ENCODE peak calls at places on chromosomes 2 and 18, in eight cellular contexts. P is Peyer's patch, R is fibroblast of villous mesenchyme, A is type B pancreatic cell, O is neural crest cell, J is kidney epithelial cell, K is AG04450, V is epithelial cell of esophagus. T is an unnamed sample.

GRCh38 chr18:54647176-54647575 is 56.1 kb downstream of the DYNAP start:
- DNase-seq in K (no peak), R (peak; percentile 20), J (peak; percentile 29), P (peak; percentile 59), V (peak; percentile 69), O (no peak), A (no peak), T (peak; percentile 22)

GRCh38 chr2:59882279-59882678 is 671.2 kb downstream of the BCL11A start:
- DNase-seq in R (no peak), P (no peak), O (no peak), J (no peak), V (no peak), K (no peak), A (no peak), T (no peak)

GRCh38 chr2:192585418-192585817 is 390.7 kb upstream of the TMEFF2 start:
- DNase-seq in A (no peak), P (no peak), J (peak; percentile 35), R (no peak), O (no peak), K (no peak), V (no peak), T (no peak)

GRCh38 chr2:72112981-72113846 is 34.4 kb downstream of the CYP26B1 start:
- DNase-seq in V (no peak), A (peak; percentile 65), O (no peak), J (no peak), K (no peak), R (no peak), P (no peak), T (no peak)

GRCh38 chr2:20421988-20422678 is 24.7 kb upstream of the RHOB start:
- DNase-seq in K (peak; percentile 41), P (peak; percentile 83), O (no peak), V (peak; percentile 75), J (no peak), R (peak; percentile 80), A (no peak), T (peak; percentile 80)

GRCh38 chr2:110955546-110955945 is 165.2 kb upstream of the BCL2L11 start:
- DNase-seq in R (no peak), P (no peak), A (no peak), K (no peak), V (no peak), J (peak; percentile 25), O (no peak), T (no peak)

GRCh38 chr2:64947906-64948305 is 41.3 kb upstream of the SLC1A4 start:
- DNase-seq in J (no peak), R (no peak), K (no peak), V (no peak), O (no peak), P (no peak), A (no peak), T (no peak)

GRCh38 chr2:159050426-159050825 is 82.0 kb downstream of the TANC1 start:
- DNase-seq in R (no peak), A (no peak), O (no peak), V (no peak), P (no peak), J (no peak), K (no peak), T (no peak)

GRCh38 chr2:95267458-95268207 is 6.6 kb upstream of the PROM2 start:
- DNase-seq in V (no peak), O (no peak), K (no peak), P (peak; percentile 32), J (no peak), A (peak; percentile 50), R (peak; percentile 56), T (no peak)

GRCh38 chr2:36502081-36502480 is 95.9 kb downstream of the FEZ2 start:
- DNase-seq in V (no peak), O (no peak), A (no peak), K (no peak), R (peak; percentile 57), P (no peak), J (no peak), T (no peak)

GRCh38 chr2:47274054-47274779 is 119.1 kb upstream of the STPG4 start:
- DNase-seq in P (no peak), A (no peak), K (peak; percentile 84), O (no peak), J (no peak), R (peak; percentile 66), V (peak; percentile 59), T (no peak)

DNA sequence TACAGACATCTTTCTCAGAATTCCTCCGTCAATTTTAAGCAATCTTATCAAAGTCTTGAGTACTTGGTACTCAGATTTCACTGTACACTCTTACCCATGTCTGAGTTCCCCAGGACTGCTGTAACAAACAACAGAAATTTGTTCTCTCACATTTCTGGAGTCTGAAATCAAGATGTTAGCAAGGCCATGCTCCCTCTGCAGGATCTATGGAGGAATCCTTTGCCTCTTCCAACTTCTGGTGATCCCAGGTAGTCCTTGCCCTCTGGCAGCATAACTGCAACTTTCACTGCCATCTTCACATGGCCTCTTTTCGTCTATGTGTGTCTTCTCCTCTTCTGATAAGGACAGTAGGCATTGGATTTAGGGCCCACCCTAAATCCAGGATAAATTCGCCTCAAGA is 17.1 kb upstream of the CACNB4 start:
- DNase-seq in P (no peak), K (no peak), O (no peak), R (no peak), J (no peak), V (peak; percentile 10), A (no peak), T (no peak)
- TF ChIP-seq CTCF in P (no peak), K (no peak), O (no peak), R (peak; percentile 15), J (no peak), V (peak; percentile 29), A (no peak), T (no peak)

GRCh38 chr2:217011576-217011975 is 151.7 kb upstream of the TNP1 start:
- DNase-seq in R (no peak), V (no peak), O (no peak), K (no peak), J (no peak), A (no peak), P (no peak), T (no peak)

GRCh38 chr2:217010173-217010572 is 150.3 kb upstream of the TNP1 start:
- DNase-seq in P (no peak), R (peak; percentile 58), V (no peak), A (no peak), J (no peak), O (no peak), K (no peak), T (no peak)

GRCh38 chr2:217017788-217018187 is 157.9 kb upstream of the TNP1 start:
- DNase-seq in O (no peak), A (no peak), K (no peak), J (no peak), V (no peak), R (no peak), P (no peak), T (no peak)

GRCh38 chr2:217016829-217017228 is 157.0 kb upstream of the TNP1 start:
- DNase-seq in P (no peak), V (no peak), A (no peak), J (no peak), K (no peak), O (no peak), R (no peak), T (no peak)

GRCh38 chr2:217014298-217015116 is 154.6 kb upstream of the TNP1 start:
- DNase-seq in V (no peak), A (no peak), J (no peak), R (no peak), K (no peak), O (no peak), P (no peak), T (no peak)
- TF ChIP-seq CTCF in V (no peak), A (no peak), J (no peak), R (no peak), K (no peak), O (no peak), P (no peak), T (no peak)

GRCh38 chr2:50491541-50492114 is 540.3 kb downstream of the NRXN1 start:
- DNase-seq in A (no peak), V (peak; percentile 60), J (no peak), K (peak; percentile 20), O (peak; percentile 25), R (peak; percentile 29), P (peak; percentile 49), T (peak; percentile 10)

GRCh38 chr2:50490991-50491390 is 540.9 kb downstream of the NRXN1 start:
- DNase-seq in A (no peak), R (no peak), K (no peak), O (no peak), V (peak; percentile 24), P (no peak), J (no peak), T (no peak)

GRCh38 chr2:50492452-50492851 is 539.5 kb downstream of the NRXN1 start:
- DNase-seq in P (peak; percentile 49), V (peak; percentile 66), J (peak; percentile 7), K (peak; percentile 16), O (peak; percentile 22), A (no peak), R (peak; percentile 53), T (peak; percentile 14)
- TF ChIP-seq CTCF in P (no peak), V (peak; percentile 73), J (peak; percentile 66), K (peak; percentile 80), O (peak; percentile 79), A (peak; percentile 84), R (peak; percentile 67), T (peak; percentile 30)

DNA sequence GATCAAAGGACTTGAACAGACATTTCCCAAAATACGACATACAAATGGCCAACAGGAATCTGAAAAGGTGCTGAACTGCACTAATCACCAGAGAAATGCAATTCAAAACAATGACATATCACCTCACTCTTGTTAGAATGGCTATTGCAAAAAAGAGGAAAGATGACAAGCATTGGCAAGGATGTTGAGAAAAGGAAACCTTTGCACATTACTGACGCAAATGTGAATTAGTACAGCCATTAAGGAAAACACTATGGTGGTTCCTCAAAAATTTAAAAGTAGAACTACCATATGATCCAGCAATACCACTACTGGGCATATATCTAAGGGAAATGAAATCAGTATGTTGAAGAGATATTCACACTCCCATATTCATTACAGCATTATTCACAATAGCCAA is 57.7 kb upstream of the ASPRV1 start:
- DNase-seq in A (no peak), O (no peak), V (no peak), K (no peak), P (no peak), R (peak; percentile 20), J (no peak), T (no peak)
- TF ChIP-seq CTCF in A (no peak), O (no peak), V (no peak), K (no peak), P (no peak), R (no peak), J (no peak), T (no peak)

GRCh38 chr2:127072380-127072779 is 34.6 kb downstream of the BIN1 start:
- DNase-seq in O (no peak), K (no peak), A (no peak), V (no peak), P (no peak), R (peak; percentile 32), J (no peak), T (no peak)
- TF ChIP-seq CTCF in O (no peak), K (no peak), A (no peak), V (no peak), P (no peak), R (peak; percentile 23), J (no peak), T (no peak)

GRCh38 chr2:10039658-10040410 is 3.5 kb upstream of the KLF11 start:
- DNase-seq in O (no peak), A (no peak), J (no peak), R (no peak), P (no peak), V (peak; percentile 31), K (no peak), T (peak; percentile 42)
- TF ChIP-seq CTCF in O (no peak), A (no peak), J (no peak), R (no peak), P (no peak), V (no peak), K (no peak), T (no peak)

GRCh38 chr18:38367473-38367872 is 801.9 kb upstream of the CELF4 start:
- DNase-seq in O (no peak), J (no peak), P (no peak), V (no peak), K (no peak), R (no peak), A (no peak), T (no peak)
- TF ChIP-seq CTCF in O (peak; percentile 50), J (peak; percentile 28), P (no peak), V (no peak), K (no peak), R (no peak), A (peak; percentile 64), T (no peak)